ENCODE peak calls at places on chromosomes 13 and 19, in seven cellular contexts. M is BJ, G is Caco-2, R is spleen, C is lung, H is neuronal stem cell, D is mucosa of descending colon. X is an unnamed sample.

GRCh38 chr19:40646564-40647254 is 43.7 kb downstream of the NUMBL start:
- DNase-seq in C (no peak), G (no peak), M (no peak), D (no peak), R (no peak), H (no peak), X (no peak)

GRCh38 chr13:110894086-110894485 is 20.8 kb downstream of the ANKRD10 start:
- DNase-seq in D (no peak), C (no peak), G (no peak), H (no peak), M (no peak), R (no peak), X (no peak)

GRCh38 chr13:74133657-74134201 is 475 bp downstream of the KLF12 start:
- DNase-seq in R (peak; percentile 96), G (peak; percentile 71), H (peak; percentile 79), C (peak; percentile 74), D (peak; percentile 82), M (peak; percentile 54), X (peak; percentile 90)

GRCh38 chr13:74132768-74133656 is 1.2 kb downstream of the KLF12 start:
- DNase-seq in M (no peak), D (peak; percentile 47), R (peak; percentile 87), H (peak; percentile 24), C (no peak), G (no peak), X (peak; percentile 21)

GRCh38 chr13:25132984-25133383 is 37.0 kb downstream of the PABPC3 start:
- DNase-seq in M (no peak), H (no peak), C (no peak), G (no peak), R (no peak), D (no peak), X (no peak)

GRCh38 chr19:47663911-47664771 is 49.1 kb upstream of the EHD2 start:
- DNase-seq in M (peak; percentile 94), G (peak; percentile 73), D (peak; percentile 37), H (no peak), C (peak; percentile 87), R (no peak), X (no peak)

GRCh38 chr19:2097330-2098327 is 914 bp downstream of the IZUMO4 start:
- DNase-seq in R (peak; percentile 89), C (no peak), H (no peak), D (peak; percentile 55), M (no peak), G (peak; percentile 11), X (no peak)

GRCh38 chr13:33174980-33175379 is 110.6 kb downstream of the STARD13 start:
- DNase-seq in D (no peak), G (no peak), C (no peak), R (no peak), M (no peak), H (no peak), X (no peak)

GRCh38 chr13:22812793-22813192 is 368.0 kb upstream of the SGCG start:
- DNase-seq in R (no peak), D (no peak), H (no peak), C (peak; percentile 58), M (no peak), G (no peak), X (no peak)

GRCh38 chr13:40452038-40452666 is 214.3 kb downstream of the FOXO1 start:
- DNase-seq in C (no peak), M (no peak), G (no peak), D (no peak), R (no peak), H (no peak), X (no peak)

GRCh38 chr13:28459911-28460310 is 35.0 kb downstream of the FLT1 start:
- DNase-seq in H (no peak), G (no peak), M (no peak), D (no peak), R (no peak), C (no peak), X (no peak)

GRCh38 chr13:76231522-76232167 is 595.5 kb downstream of the LMO7 start:
- DNase-seq in H (no peak), R (no peak), D (no peak), M (no peak), G (no peak), C (no peak), X (no peak)

GRCh38 chr13:98927954-98928927 is 49.6 kb downstream of the DOCK9 start:
- DNase-seq in C (no peak), R (no peak), D (no peak), M (peak; percentile 70), G (peak; percentile 89), H (no peak), X (no peak)

GRCh38 chr19:44644391-44645016 is 794 bp downstream of the PVR start:
- DNase-seq in M (no peak), C (peak; percentile 36), R (peak; percentile 27), G (peak; percentile 59), D (no peak), H (peak; percentile 43), X (peak; percentile 45)

GRCh38 chr19:41327076-41327475 is 17.1 kb downstream of the CCDC97 start:
- DNase-seq in H (no peak), M (no peak), G (no peak), C (no peak), R (no peak), D (no peak), X (no peak)

GRCh38 chr19:39327990-39328705 is 7.5 kb upstream of the LRFN1 start:
- DNase-seq in R (peak; percentile 95), C (peak; percentile 87), H (peak; percentile 83), D (peak; percentile 90), G (peak; percentile 93), M (no peak), X (peak; percentile 92)

GRCh38 chr19:49110567-49110966 is 3.6 kb upstream of the LIN7B start:
- DNase-seq in H (no peak), G (no peak), M (no peak), D (no peak), R (no peak), C (no peak), X (no peak)

GRCh38 chr19:49832556-49832955 is 14.5 kb downstream of the MED25 start:
- DNase-seq in R (no peak), G (no peak), D (no peak), C (no peak), H (no peak), M (no peak), X (no peak)

DNA sequence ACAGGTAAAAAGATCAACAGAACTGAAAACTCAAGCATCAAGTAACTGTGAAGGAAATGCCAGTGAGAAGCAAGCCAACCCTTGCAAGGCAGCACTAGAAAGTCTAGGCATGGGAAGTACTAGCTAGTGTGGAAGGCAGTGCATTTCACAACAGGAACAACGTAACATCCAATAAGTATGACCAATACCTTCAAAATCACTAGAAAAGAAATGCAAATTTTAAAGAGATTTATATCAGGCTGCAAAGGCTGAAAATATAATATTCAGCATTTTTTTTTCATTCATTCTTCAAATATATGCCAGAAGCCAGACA is 121.9 kb downstream of the DLEU7 start:
- DNase-seq in H (no peak), C (no peak), R (no peak), D (no peak), M (no peak), G (no peak), X (no peak)
- H3K4me3 ChIP-seq in H (no peak overlapping the region), C (no peak overlapping the region), R (no peak overlapping the region), D (no peak overlapping the region), M (no peak overlapping the region), G (no peak overlapping the region), X (no peak overlapping the region)

GRCh38 chr19:5107432-5108122 is 138.7 kb downstream of the KDM4B start:
- DNase-seq in M (no peak), G (no peak), R (no peak), C (no peak), H (no peak), D (no peak), X (no peak)
- H3K36me3 ChIP-seq in M (peaks cover 35% of the 10 kb centered on the region), G (no peaks in the 10 kb centered on the region), R (peaks cover 26% of the 10 kb centered on the region), C (no peaks in the 10 kb centered on the region), H (peaks cover 53% of the 10 kb centered on the region), D (no peaks in the 10 kb centered on the region), X (no peaks in the 10 kb centered on the region)

DNA sequence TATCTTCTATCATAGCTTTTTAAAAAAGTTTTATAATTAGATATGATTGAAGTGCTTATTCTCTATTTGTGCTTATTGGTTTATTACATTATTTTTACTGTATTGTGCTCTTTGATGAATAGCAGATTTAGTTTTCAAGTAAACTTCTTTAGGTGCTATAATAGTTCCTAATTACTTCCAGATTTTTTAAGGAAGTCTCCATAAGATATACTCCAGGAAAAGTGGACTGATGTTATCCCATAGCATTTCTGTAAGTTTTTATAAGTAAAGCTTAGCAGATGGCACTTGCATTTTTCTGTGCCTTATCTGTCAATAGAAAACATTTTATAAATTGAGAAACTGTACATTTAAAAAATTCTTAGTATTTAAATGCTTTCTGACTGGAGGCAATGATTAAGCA is 182.9 kb downstream of the MAB21L1 start:
- DNase-seq in D (no peak), H (no peak), C (no peak), M (no peak), R (no peak), G (no peak), X (no peak)
- H3K4me3 ChIP-seq in D (no peak overlapping the region), H (no peak overlapping the region), C (no peak overlapping the region), M (no peak overlapping the region), R (no peak overlapping the region), G (no peak overlapping the region), X (no peak overlapping the region)

GRCh38 chr19:54459282-54460229 is 4.0 kb downstream of the LENG9 start:
- DNase-seq in C (no peak), G (no peak), R (no peak), H (no peak), M (no peak), D (no peak), X (no peak)
- H3K36me3 ChIP-seq in C (peaks cover 25% of the 10 kb centered on the region), G (peaks cover 7% of the 10 kb centered on the region), R (peaks cover 78% of the 10 kb centered on the region), H (peaks cover 76% of the 10 kb centered on the region), M (peaks cover 59% of the 10 kb centered on the region), D (peaks cover 28% of the 10 kb centered on the region), X (peaks cover 72% of the 10 kb centered on the region)